ENCODE peak calls at places on chromosomes 12 and 14, in five cellular contexts. E is body of pancreas, D is H54, P is stomach, J is spleen. B is an unnamed sample.

GRCh38 chr14:68692916-68693771 is 99.7 kb downstream of the ZFP36L1 start:
- DNase-seq in E (no peak), D (no peak), P (no peak), J (no peak), B (no peak)

GRCh38 chr12:31119531-31120211 is 46.0 kb downstream of the DDX11 start:
- DNase-seq in E (no peak), D (no peak), P (no peak), J (peak; percentile 75), B (no peak)

GRCh38 chr12:29207120-29207519 is 58.0 kb downstream of the FAR2 start:
- DNase-seq in E (no peak), D (no peak), P (no peak), J (no peak), B (no peak)

GRCh38 chr12:69150796-69151127 is 88.6 kb upstream of the CPSF6 start:
- DNase-seq in E (peak; percentile 26), D (no peak), P (no peak), J (no peak), B (no peak)

GRCh38 chr14:56294125-56294524 is 175.9 kb downstream of the PELI2 start:
- DNase-seq in E (no peak), D (no peak), P (no peak), J (no peak), B (no peak)

GRCh38 chr14:31834616-31835015 is 242.5 kb upstream of the ARHGAP5 start:
- DNase-seq in E (no peak), D (no peak), P (no peak), J (no peak), B (no peak)

GRCh38 chr14:23447634-23448353 is 12.3 kb upstream of the MYH7 start:
- DNase-seq in E (peak; percentile 70), D (no peak), P (peak; percentile 43), J (no peak), B (no peak)

GRCh38 chr14:55448146-55448614 is 7.8 kb upstream of the TBPL2 start:
- DNase-seq in E (no peak), D (peak; percentile 60), P (peak; percentile 35), J (no peak), B (no peak)

GRCh38 chr12:124668602-124669001 is 101.2 kb upstream of the NCOR2 start:
- DNase-seq in E (no peak), D (no peak), P (peak; percentile 64), J (no peak), B (no peak)

GRCh38 chr12:98763656-98764055 is 118.6 kb downstream of the APAF1 start:
- DNase-seq in E (no peak), D (no peak), P (no peak), J (no peak), B (no peak)

GRCh38 chr12:11795192-11795909 is 145.9 kb downstream of the ETV6 start:
- DNase-seq in E (peak; percentile 33), D (no peak), P (no peak), J (no peak), B (no peak)

GRCh38 chr14:100450736-100451135 is 127.6 kb downstream of the SLC25A47 start:
- DNase-seq in E (no peak), D (no peak), P (no peak), J (no peak), B (no peak)

GRCh38 chr12:78209851-78210493 is 379.3 kb downstream of the NAV3 start:
- DNase-seq in E (no peak), D (no peak), P (no peak), J (no peak), B (no peak)

GRCh38 chr14:23430733-23431105 is 4.7 kb downstream of the MYH7 start:
- DNase-seq in E (no peak), D (peak; percentile 23), P (no peak), J (peak; percentile 16), B (no peak)

GRCh38 chr12:68304626-68305025 is 27.5 kb downstream of the MDM1 start:
- DNase-seq in E (no peak), D (no peak), P (no peak), J (no peak), B (no peak)

GRCh38 chr14:26917086-26917485 is 319.3 kb upstream of the NOVA1 start:
- DNase-seq in E (no peak), D (no peak), P (no peak), J (no peak), B (no peak)

GRCh38 chr14:95489163-95489887 is 27.1 kb downstream of the SYNE3 start:
- DNase-seq in E (no peak), D (no peak), P (no peak), J (no peak), B (no peak)

GRCh38 chr14:22900088-22900799 is 17.2 kb downstream of the REM2 start:
- DNase-seq in E (peak; percentile 21), D (no peak), P (no peak), J (no peak), B (no peak)

GRCh38 chr12:3530548-3530947 is 39.5 kb downstream of the PRMT8 start:
- DNase-seq in E (no peak), D (no peak), P (no peak), J (no peak), B (no peak)

GRCh38 chr12:121812320-121812871 is 8.6 kb downstream of the SETD1B start:
- DNase-seq in E (peak; percentile 84), D (peak; percentile 77), P (peak; percentile 87), J (peak; percentile 90), B (no peak)

GRCh38 chr12:70626180-70626579 is 11.0 kb downstream of the PTPRB start:
- DNase-seq in E (no peak), D (no peak), P (no peak), J (no peak), B (no peak)

GRCh38 chr12:127888948-127889347 is 378.0 kb upstream of the TMEM132C start:
- DNase-seq in E (no peak), D (no peak), P (no peak), J (no peak), B (no peak)

GRCh38 chr14:101179691-101180211 is 276.2 kb upstream of the RTL1 start:
- DNase-seq in E (no peak), D (no peak), P (no peak), J (peak; percentile 31), B (no peak)

GRCh38 chr12:117390866-117391265 is 29.4 kb upstream of the NOS1 start:
- DNase-seq in E (no peak), D (no peak), P (no peak), J (no peak), B (no peak)

GRCh38 chr12:62758216-62758615 is 176.7 kb downstream of the PPM1H start:
- DNase-seq in E (no peak), D (no peak), P (no peak), J (no peak), B (no peak)

GRCh38 chr14:65132855-65133254 is 30.5 kb upstream of the MAX start:
- DNase-seq in E (no peak), D (no peak), P (no peak), J (no peak), B (no peak)

GRCh38 chr12:107660230-107660629 is 25.4 kb upstream of the PWP1 start:
- DNase-seq in E (no peak), D (peak; percentile 27), P (no peak), J (no peak), B (no peak)

GRCh38 chr12:111580119-111580425 is 19.0 kb downstream of the ATXN2 start:
- DNase-seq in E (no peak), D (no peak), P (no peak), J (no peak), B (no peak)

DNA sequence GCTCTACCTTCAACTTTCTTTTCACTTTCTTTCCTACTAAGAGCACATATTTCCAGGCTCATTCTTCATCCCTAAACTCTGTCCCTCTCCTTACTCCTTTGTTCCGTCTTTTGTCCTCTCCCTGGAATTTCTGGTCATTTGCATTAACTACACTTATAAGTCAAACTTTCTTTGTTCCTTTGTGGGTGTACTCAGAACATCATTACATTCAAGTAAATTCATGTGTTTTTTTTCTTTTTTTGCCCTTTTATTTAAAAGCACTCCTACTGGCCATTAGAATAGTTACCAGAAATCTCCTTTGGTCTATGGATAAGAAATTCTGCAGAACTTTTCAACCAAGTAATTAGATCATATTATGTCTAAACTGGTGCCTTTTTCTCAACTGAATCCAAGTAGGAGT is 802.6 kb downstream of the DIO2 start:
- DNase-seq in E (no peak), D (no peak), P (no peak), J (no peak), B (no peak)
- TF ChIP-seq POLR2A in E (no peak), D (no peak), P (no peak), J (no peak), B (no peak)

DNA sequence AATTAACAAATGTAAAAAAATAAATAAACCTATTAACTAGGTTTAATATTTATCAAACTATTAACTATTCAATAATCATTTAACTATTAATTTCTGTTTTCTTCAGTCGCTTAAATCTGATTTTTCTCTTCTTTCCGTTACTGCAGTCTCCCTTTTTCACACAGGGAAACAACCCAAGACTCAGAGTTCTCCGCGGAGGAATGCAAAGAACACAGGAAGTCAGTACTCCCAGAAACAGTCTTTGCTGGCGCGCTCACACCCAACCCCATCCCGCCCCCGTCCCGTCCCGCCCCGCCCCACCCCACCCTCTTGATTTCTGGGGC is 355 bp upstream of the METTL17 start:
- DNase-seq in E (no peak), D (peak; percentile 54), P (no peak), J (no peak), B (no peak)
- TF ChIP-seq POLR2A in E (no peak), D (no peak), P (no peak), J (no peak), B (no peak)

GRCh38 chr14:104865631-104866441 is 768 bp downstream of the CEP170B start:
- DNase-seq in E (peak; percentile 73), D (peak; percentile 91), P (peak; percentile 78), J (peak; percentile 77), B (no peak)
- TF ChIP-seq POLR2A in E (peak; percentile 57), D (peak; percentile 33), P (no peak), J (no peak), B (no peak)

DNA sequence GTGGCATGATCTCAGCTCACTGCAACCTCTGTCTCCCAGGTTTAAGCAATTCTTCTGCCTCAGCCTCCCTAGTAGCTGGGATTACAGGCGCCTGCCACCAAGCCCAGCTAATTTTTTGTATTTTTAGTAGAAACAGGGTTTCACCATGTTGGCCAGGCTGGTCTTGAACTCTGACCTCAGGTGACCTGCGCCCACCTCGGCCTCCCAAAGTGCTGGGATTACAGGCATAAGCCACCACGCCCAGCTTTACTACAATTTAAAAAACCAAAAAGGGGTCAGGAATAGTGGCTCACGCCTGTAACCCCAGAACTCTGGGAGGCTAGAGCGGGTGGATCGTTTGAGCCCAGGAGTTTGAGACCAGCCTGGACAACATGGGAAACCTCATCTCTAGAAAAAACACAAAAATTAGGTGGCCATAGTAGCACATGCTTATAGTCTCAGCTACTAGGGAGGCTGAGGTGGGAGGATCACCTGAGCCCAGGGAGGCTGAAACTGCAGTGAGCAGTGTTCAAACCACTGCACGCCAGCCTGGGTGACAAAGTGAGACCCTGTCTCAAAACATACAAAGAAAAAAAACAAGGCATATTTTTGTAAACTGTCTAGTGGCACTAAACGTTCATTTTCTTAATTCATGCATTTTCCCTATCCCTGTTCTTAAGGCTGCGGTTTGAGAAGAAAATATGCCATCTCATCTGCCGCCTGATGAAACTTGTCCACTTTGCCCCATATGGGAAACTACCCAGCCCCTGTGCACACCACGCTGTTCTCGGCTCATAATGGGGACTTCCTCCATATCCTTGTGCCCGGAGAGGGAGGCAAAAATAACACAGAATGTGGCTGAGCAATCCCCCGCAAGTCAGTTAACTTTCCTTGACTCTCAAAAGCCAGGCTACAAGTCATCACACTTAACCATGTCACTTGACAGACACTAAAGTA is 4.3 kb downstream of the RILPL2 start:
- DNase-seq in E (no peak), D (no peak), P (peak; percentile 30), J (no peak), B (no peak)
- TF ChIP-seq POLR2A in E (no peak), D (no peak), P (no peak), J (no peak), B (no peak)